ENCODE peak calls at places on chromosomes 6 and 20, in eight cellular contexts. G is heart left ventricle; S is fibroblast of lung; D is testis; L is psoas muscle; K is sigmoid colon; Z is CD8-positive, alpha-beta T cell; Y is Peyer's patch. C is an unnamed sample. For H3K27me3, the result is how much of the 10 kb centered on the place peaks cover.

GRCh38 chr6:7546832-7547714 is 5.6 kb downstream of the DSP start:
- DNase-seq in G (no peak), S (no peak), D (no peak), L (no peak), K (no peak), Z (no peak), Y (no peak), C (no peak)

GRCh38 chr20:47097691-47098622 is 203.3 kb downstream of the EYA2 start:
- DNase-seq in G (no peak), S (no peak), D (no peak), L (no peak), K (no peak), Z (no peak), Y (no peak), C (no peak)

GRCh38 chr20:47792021-47792618 is 6.8 kb upstream of the SULF2 start:
- DNase-seq in G (peak), S (peak), D (peak), L (peak), K (peak), Z (no peak), Y (no peak), C (no peak)

GRCh38 chr6:92635553-92636153 is 783.7 kb downstream of the EPHA7 start:
- DNase-seq in G (no peak), S (no peak), D (no peak), L (no peak), K (no peak), Z (no peak), Y (no peak), C (no peak)

GRCh38 chr20:47004179-47004578 is 109.5 kb downstream of the EYA2 start:
- DNase-seq in G (no peak), S (no peak), D (no peak), L (no peak), K (no peak), Z (no peak), Y (no peak), C (no peak)

GRCh38 chr6:150692604-150693003 is 92.9 kb downstream of the PLEKHG1 start:
- DNase-seq in G (no peak), S (no peak), D (no peak), L (no peak), K (no peak), Z (no peak), Y (no peak), C (no peak)

GRCh38 chr6:89430563-89430962 is 2.4 kb upstream of the ANKRD6 start:
- DNase-seq in G (no peak), S (peak), D (no peak), L (no peak), K (no peak), Z (no peak), Y (no peak), C (no peak)

GRCh38 chr6:116290799-116291198 is 11.1 kb upstream of the TSPYL1 start:
- DNase-seq in G (no peak), S (no peak), D (no peak), L (no peak), K (no peak), Z (no peak), Y (no peak), C (no peak)

GRCh38 chr6:33249732-33250625 is 21.7 kb downstream of the VPS52 start:
- DNase-seq in G (peak), S (peak), D (no peak), L (peak), K (peak), Z (no peak), Y (no peak), C (no peak)

GRCh38 chr6:168148231-168148849 is 69.3 kb upstream of the FRMD1 start:
- DNase-seq in G (no peak), S (no peak), D (no peak), L (no peak), K (peak), Z (no peak), Y (no peak), C (no peak)

GRCh38 chr6:114367315-114367961 is 24.6 kb upstream of the HS3ST5 start:
- DNase-seq in G (no peak), S (no peak), D (no peak), L (no peak), K (no peak), Z (no peak), Y (no peak), C (no peak)

GRCh38 chr6:41713161-41713649 is 22.2 kb downstream of the TFEB start:
- DNase-seq in G (peak), S (peak), D (no peak), L (peak), K (peak), Z (no peak), Y (no peak), C (no peak)

GRCh38 chr6:4647414-4648365 is 128.5 kb upstream of the CDYL start:
- DNase-seq in G (peak), S (peak), D (peak), L (peak), K (peak), Z (no peak), Y (no peak), C (no peak)

GRCh38 chr6:72386324-72386723 is 235.5 kb upstream of the KCNQ5 start:
- DNase-seq in G (no peak), S (peak), D (no peak), L (no peak), K (no peak), Z (no peak), Y (no peak), C (no peak)

GRCh38 chr20:31559704-31560093 is 45.4 kb upstream of the ID1 start:
- DNase-seq in G (no peak), S (peak), D (no peak), L (no peak), K (no peak), Z (no peak), Y (no peak), C (no peak)

GRCh38 chr6:155224618-155225017 is 39.2 kb upstream of the CLDN20 start:
- DNase-seq in G (no peak), S (peak), D (no peak), L (no peak), K (no peak), Z (no peak), Y (no peak), C (no peak)

GRCh38 chr6:131948692-131949614 is 2.2 kb downstream of the CCN2 start:
- DNase-seq in G (peak), S (peak), D (no peak), L (no peak), K (peak), Z (no peak), Y (no peak), C (no peak)

GRCh38 chr20:60087563-60088105 is 129.4 kb downstream of the CDH26 start:
- DNase-seq in G (no peak), S (peak), D (no peak), L (no peak), K (no peak), Z (no peak), Y (no peak), C (no peak)

GRCh38 chr6:118965843-118966242 is 30.9 kb upstream of the MCM9 start:
- DNase-seq in G (no peak), S (no peak), D (no peak), L (no peak), K (no peak), Z (no peak), Y (no peak), C (no peak)

DNA sequence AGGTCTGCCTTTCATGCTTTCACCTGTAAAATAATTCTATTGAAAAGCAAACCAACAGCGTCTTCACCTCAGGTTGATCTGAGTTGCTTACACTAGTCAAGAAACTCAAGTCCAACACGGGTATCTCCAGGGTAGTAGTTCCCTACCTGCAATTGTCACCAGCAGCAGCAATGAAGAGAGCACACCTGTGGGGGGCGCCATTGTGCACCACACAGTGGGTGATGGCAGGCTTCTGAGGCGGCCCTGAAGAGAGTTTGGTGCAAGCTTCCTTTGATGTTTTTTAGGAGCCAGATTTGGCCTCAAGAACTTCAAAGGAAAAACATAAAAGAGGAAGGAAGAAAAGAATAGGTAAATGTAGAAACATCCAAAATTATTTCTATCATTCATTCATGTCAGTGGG is 45.1 kb downstream of the KIAA0319 start:
- DNase-seq in G (no peak), S (no peak), D (no peak), L (no peak), K (no peak), Z (no peak), Y (no peak), C (no peak)
- TF ChIP-seq CTCF in G (no peak), S (no peak), D (no peak), L (no peak), K (no peak), Z (no peak), Y (no peak), C (no peak)

GRCh38 chr6:142932788-142933362 is 12.1 kb downstream of the HIVEP2 start:
- DNase-seq in G (no peak), S (no peak), D (no peak), L (no peak), K (no peak), Z (no peak), Y (no peak), C (no peak)

GRCh38 chr6:142934190-142934589 is 10.8 kb downstream of the HIVEP2 start:
- DNase-seq in G (no peak), S (no peak), D (no peak), L (no peak), K (no peak), Z (no peak), Y (no peak), C (no peak)

GRCh38 chr6:142933701-142934100 is 11.3 kb downstream of the HIVEP2 start:
- DNase-seq in G (no peak), S (no peak), D (no peak), L (no peak), K (no peak), Z (no peak), Y (no peak), C (no peak)

GRCh38 chr6:142935553-142936517 is 9.1 kb downstream of the HIVEP2 start:
- DNase-seq in G (no peak), S (no peak), D (no peak), L (no peak), K (no peak), Z (peak), Y (peak), C (no peak)

DNA sequence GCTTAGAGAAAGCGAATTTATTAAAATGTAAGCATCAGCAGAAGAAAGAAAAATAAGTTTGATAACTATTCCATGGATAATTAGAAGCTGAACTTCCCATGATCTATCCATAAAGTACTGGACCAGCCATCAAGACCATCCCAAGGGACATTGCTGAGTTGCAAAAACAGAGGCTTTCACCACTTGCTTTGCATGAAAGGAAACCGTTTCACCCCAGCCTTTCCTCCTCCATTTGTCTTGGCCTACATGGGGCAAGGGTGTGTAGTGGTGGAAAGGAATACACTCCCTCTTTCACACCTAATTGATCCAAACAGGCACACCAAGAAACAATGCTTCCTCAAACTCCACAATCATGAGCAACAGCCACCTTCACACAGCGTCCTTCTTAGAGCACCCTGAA is 10.4 kb downstream of the HIVEP2 start:
- DNase-seq in G (no peak), S (no peak), D (no peak), L (no peak), K (no peak), Z (no peak), Y (peak), C (no peak)
- H3K27ac ChIP-seq in G (no peak), S (no peak), D (no peak), L (no peak), K (no peak), Z (no peak), Y (peak), C (peak)

GRCh38 chr20:22944936-22945335 is 90.2 kb upstream of the SSTR4 start:
- DNase-seq in G (no peak), S (no peak), D (no peak), L (no peak), K (no peak), Z (no peak), Y (no peak), C (no peak)
- H3K27me3 ChIP-seq in G (under half), S (under half), D (under half), L (under half), K (under half), Z (under half), Y (under half), C (under half)

GRCh38 chr20:35616465-35617396 is 1.1 kb downstream of the SPAG4 start:
- DNase-seq in G (peak), S (peak), D (peak), L (peak), K (peak), Z (peak), Y (peak), C (peak)
- TF ChIP-seq CTCF in G (no peak), S (no peak), D (no peak), L (no peak), K (no peak), Z (no peak), Y (peak), C (no peak)

GRCh38 chr20:49765413-49765736 is 47.3 kb upstream of the SLC9A8 start:
- DNase-seq in G (no peak), S (no peak), D (no peak), L (no peak), K (no peak), Z (no peak), Y (no peak), C (no peak)
- H3K27ac ChIP-seq in G (no peak), S (no peak), D (no peak), L (peak), K (no peak), Z (no peak), Y (no peak), C (no peak)

DNA sequence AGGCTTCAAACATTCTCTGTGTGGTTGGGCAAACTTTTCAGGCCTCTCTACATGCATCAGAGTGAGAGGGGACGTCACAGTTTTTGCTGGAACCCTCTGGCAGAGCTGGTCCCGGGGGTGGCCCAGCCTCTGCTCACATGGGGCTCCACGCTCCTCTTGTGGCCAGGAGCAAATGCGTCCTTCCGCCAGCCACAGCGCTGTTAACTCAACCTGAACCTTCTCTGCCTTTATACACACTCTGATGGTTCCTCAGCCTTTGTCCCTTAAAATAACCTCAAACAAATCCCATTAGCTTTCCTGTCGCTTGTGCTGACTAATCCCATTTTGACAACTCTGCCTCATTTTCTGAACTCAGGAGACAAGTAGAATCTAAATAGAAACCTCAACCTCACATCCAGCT is 39.4 kb upstream of the TGM6 start:
- DNase-seq in G (no peak), S (no peak), D (no peak), L (no peak), K (no peak), Z (no peak), Y (no peak), C (no peak)
- H3K27me3 ChIP-seq in G (under half), S (under half), D (under half), L (under half), K (under half), Z (under half), Y (under half), C (under half)

DNA sequence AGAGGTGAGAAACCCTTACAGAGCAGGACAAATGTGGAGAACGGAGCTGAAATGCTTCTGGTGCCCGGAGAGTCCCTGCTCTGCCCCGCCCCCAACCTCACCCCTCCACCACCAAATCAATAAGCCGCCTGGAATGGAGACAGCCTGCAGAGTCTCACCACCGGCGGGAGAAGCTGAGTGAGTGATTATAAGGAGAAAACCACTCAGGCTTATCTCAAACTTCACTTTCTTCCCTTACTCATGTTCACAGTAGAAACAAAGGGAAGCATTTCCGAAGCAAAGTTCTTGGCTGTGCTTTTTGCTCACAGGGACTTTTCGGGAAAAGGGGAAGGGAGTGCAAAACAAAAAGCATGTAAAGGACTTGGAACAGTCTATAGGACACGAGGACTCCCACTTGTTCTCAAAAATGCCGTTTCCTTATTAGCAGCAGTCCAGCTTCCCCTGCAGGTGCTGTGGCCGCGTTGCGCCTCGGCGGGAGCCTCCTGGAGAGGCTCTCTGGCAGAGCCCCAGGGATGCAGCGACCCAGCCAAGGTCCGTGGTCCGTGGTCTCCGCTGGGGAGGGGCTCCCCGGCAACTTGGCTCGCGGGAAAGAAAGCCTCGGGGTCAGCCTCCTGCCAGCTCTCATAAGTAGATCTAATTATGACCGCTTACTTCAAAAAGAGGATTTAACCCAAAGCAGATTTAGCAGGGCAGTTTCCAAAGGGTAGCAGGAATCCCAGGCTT is 64.8 kb upstream of the TMEM30A start:
- DNase-seq in G (peak), S (peak), D (peak), L (no peak), K (no peak), Z (no peak), Y (no peak), C (no peak)
- TF ChIP-seq CTCF in G (no peak), S (no peak), D (no peak), L (no peak), K (no peak), Z (no peak), Y (no peak), C (no peak)

DNA sequence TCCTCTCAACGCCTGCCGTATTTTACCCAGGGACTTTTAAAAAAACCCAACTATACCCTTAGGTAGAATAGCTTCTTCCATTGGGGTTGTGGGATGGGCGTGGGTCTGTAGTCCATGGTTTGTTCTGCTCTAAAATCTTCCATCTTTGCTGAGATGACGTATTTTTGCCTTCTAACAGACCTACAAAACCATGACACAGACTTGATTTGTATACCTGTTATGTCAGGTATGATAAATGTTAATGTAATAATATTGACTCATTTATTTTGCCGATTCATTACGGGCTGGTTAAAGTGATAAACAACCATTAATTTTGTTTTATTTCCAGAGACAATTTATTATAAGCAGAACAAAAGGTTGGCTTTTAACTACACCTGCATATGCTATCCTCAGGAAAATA is 48.7 kb downstream of the UST start:
- DNase-seq in G (no peak), S (no peak), D (no peak), L (no peak), K (no peak), Z (no peak), Y (no peak), C (no peak)
- H3K27ac ChIP-seq in G (no peak), S (no peak), D (no peak), L (no peak), K (no peak), Z (no peak), Y (no peak), C (no peak)

GRCh38 chr6:5843078-5843477 is 163.6 kb downstream of the NRN1 start:
- DNase-seq in G (no peak), S (no peak), D (no peak), L (no peak), K (no peak), Z (no peak), Y (no peak), C (no peak)
- H3K27me3 ChIP-seq in G (under half), S (under half), D (under half), L (under half), K (under half), Z (under half), Y (under half), C (under half)